ENCODE peak calls at places on chromosome 2, in eight cellular contexts. Q, W, E, P, G, I, O and M are unnamed samples.

GRCh38 chr2:169895294-169895985 is 68.2 kb downstream of the UBR3 start:
- DNase-seq in Q (no peak), W (no peak), E (no peak), P (no peak), G (no peak), I (no peak), O (no peak), M (no peak)

GRCh38 chr2:10325278-10326145 is 22.8 kb downstream of the HPCAL1 start:
- DNase-seq in Q (no peak), W (no peak), E (no peak), P (no peak), G (no peak), I (no peak), O (no peak), M (no peak)

GRCh38 chr2:7672027-7672684 is 754.9 kb downstream of the RNF144A start:
- DNase-seq in Q (no peak), W (no peak), E (peak; percentile 54), P (peak; percentile 73), G (no peak), I (peak; percentile 38), O (no peak), M (peak; percentile 26)

GRCh38 chr2:152537252-152537651 is 180.0 kb downstream of the PRPF40A start:
- DNase-seq in Q (no peak), W (no peak), E (no peak), P (no peak), G (no peak), I (no peak), O (no peak), M (no peak)

GRCh38 chr2:31467426-31467825 is 52.9 kb upstream of the XDH start:
- DNase-seq in Q (no peak), W (no peak), E (no peak), P (no peak), G (no peak), I (no peak), O (no peak), M (no peak)

GRCh38 chr2:46296840-46297545 is at the start of gene EPAS1:
- DNase-seq in Q (peak; percentile 86), W (peak; percentile 98), E (no peak), P (peak; percentile 92), G (peak; percentile 95), I (peak; percentile 82), O (peak; percentile 94), M (peak; percentile 89)

GRCh38 chr2:18062892-18063291 is 184.4 kb downstream of the KCNS3 start:
- DNase-seq in Q (no peak), W (no peak), E (no peak), P (no peak), G (no peak), I (no peak), O (no peak), M (no peak)

GRCh38 chr2:166074430-166074829 is 53.4 kb downstream of the SCN1A start:
- DNase-seq in Q (no peak), W (no peak), E (no peak), P (no peak), G (no peak), I (no peak), O (no peak), M (no peak)

GRCh38 chr2:230552181-230552580 is 136.2 kb downstream of the SP100 start:
- DNase-seq in Q (no peak), W (no peak), E (no peak), P (no peak), G (no peak), I (no peak), O (no peak), M (no peak)

GRCh38 chr2:60553992-60554648 is 666 bp upstream of the BCL11A start:
- DNase-seq in Q (no peak), W (peak; percentile 58), E (no peak), P (no peak), G (peak; percentile 39), I (peak; percentile 51), O (no peak), M (peak; percentile 58)

GRCh38 chr2:189582140-189582825 is 1.7 kb upstream of the SLC40A1 start:
- DNase-seq in Q (no peak), W (no peak), E (no peak), P (no peak), G (no peak), I (no peak), O (no peak), M (no peak)

GRCh38 chr2:209642146-209642815 is 129.4 kb upstream of the UNC80 start:
- DNase-seq in Q (no peak), W (no peak), E (no peak), P (no peak), G (no peak), I (no peak), O (no peak), M (no peak)

GRCh38 chr2:239756392-239757153 is 268.6 kb downstream of the NDUFA10 start:
- DNase-seq in Q (no peak), W (no peak), E (no peak), P (no peak), G (no peak), I (no peak), O (no peak), M (no peak)

GRCh38 chr2:189835855-189836558 is 51.8 kb downstream of the PMS1 start:
- DNase-seq in Q (no peak), W (no peak), E (no peak), P (no peak), G (no peak), I (no peak), O (no peak), M (no peak)

GRCh38 chr2:95352291-95353054 is 50.0 kb upstream of the FAHD2A start:
- DNase-seq in Q (no peak), W (no peak), E (no peak), P (peak; percentile 9), G (peak; percentile 21), I (no peak), O (peak; percentile 8), M (peak; percentile 9)

GRCh38 chr2:202780514-202781021 is 91.0 kb downstream of the ICA1L start:
- DNase-seq in Q (no peak), W (no peak), E (peak; percentile 64), P (no peak), G (no peak), I (no peak), O (no peak), M (no peak)

GRCh38 chr2:190767821-190768220 is 112.8 kb upstream of the GLS start:
- DNase-seq in Q (no peak), W (no peak), E (no peak), P (no peak), G (no peak), I (no peak), O (no peak), M (no peak)

DNA sequence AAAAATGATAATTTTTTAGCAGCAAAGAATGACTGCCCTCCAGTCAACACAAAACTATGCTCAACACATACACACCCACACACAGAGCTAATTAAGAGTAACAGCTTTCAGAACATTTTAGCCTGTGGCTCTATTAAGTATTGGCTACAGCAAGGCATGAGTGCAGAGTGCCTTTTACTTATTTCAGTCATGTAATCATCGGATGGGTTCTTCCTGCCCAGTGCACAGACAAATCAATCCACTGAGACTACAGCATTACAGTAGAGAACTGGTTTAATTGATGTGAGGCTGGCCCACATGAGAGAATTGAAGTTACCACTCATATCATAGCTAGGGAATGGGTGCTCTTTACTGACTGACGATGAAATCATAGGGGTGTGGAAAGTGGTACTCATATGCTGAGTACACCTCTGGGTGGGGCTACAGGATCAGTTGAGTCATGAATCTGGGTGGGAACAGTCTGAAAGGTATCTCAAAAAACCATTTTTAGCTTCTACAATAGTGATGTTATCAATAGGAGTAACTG is 241.0 kb downstream of the FSIP2 start:
- DNase-seq in Q (no peak), W (no peak), E (peak; percentile 57), P (no peak), G (no peak), I (no peak), O (no peak), M (no peak)
- TF ChIP-seq CTCF in Q (no peak), W (no peak), E (peak; percentile 32), P (no peak), G (no peak), I (no peak), O (no peak), M (no peak)

DNA sequence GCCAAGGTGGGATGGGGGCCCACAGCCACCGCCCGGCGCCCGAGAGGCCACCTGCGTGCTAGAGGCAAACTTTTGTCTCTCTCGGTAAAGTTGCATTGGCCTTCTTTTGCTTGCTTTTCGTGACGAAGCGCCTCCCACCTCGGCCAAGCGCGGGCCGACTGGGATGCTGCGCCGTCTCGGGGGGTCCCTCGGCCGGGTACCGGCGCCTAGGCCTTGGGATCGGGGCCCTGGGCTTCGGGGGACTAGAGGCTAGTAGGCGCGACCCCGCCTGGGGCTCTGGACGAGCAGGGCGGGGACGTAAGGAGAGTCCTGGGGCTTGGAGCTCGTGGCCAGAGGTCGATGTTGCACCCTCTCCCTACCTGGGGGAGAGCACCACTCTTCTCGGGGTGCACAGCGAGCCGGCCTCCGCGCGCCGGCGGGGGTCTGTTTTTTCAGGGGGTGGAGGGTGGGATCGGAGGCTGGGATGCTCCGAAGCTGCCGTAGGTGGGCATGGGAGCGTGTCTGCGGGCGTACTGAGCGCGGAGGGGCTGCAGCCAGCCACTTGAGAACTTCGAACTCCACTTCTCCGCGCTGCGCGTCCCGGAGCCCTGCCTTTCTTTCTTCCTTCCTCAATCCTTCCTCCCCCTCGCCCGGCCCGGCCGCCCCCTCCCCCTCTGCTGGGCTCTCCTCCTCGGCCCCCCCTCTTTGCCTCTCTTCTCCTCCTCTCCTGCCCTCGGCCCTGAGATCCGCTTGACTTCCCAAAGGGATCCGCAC is 710 bp downstream of the GLI2 start:
- DNase-seq in Q (no peak), W (no peak), E (no peak), P (peak; percentile 25), G (peak; percentile 81), I (no peak), O (peak; percentile 63), M (no peak)
- TF ChIP-seq POLR2A in Q (no peak), W (no peak), E (no peak), P (no peak), G (no peak), I (no peak), O (no peak), M (no peak)

DNA sequence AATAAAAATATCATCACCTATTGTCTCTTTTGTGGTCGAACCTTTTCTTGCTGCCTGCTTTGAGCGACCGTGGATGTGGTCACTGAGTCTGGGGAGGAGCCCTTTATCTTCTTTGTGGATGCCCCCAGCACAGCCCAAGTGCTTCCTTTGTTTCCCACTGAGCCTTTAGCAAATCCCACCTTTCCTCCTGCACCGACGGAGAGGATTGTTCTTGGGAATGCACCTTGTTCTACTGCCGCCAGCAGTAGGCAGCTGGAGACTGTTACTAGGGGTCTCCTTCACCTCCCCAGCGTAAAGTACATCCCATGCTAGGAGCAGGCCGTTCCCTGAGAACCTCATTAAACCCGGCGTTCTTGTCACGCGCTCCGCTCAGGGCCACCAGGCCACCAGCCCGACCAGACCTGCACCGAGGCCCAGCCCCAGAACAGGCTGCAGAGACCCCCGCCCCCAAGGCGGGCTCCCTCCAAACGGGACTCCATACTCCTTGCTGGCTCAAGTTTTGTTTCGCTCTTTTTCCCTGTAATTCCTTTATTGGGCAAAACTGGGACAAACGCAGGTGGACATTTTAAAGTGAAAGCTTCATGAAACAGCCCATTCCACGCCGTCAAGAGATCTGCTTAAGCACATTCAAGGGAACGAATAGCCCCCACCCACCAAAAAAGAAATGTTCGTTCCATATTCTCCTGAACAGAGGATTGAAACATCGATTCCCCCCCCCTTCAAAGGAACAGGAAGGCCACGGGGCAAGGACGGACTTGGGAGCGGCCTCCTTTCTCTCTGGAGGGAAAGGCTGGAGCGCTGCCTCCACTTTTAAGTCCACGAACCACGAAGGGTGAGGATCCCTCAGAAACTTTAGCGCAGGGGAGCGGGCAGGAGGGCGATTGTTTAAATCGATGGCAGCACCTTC is 1.1 kb upstream of the MAT2A start:
- DNase-seq in Q (peak; percentile 64), W (peak; percentile 68), E (no peak), P (peak; percentile 57), G (peak; percentile 73), I (peak; percentile 46), O (peak; percentile 65), M (peak; percentile 67)
- TF ChIP-seq CTCF in Q (no peak), W (no peak), E (no peak), P (no peak), G (no peak), I (no peak), O (no peak), M (no peak)

GRCh38 chr2:145689277-145689676 is 1169.4 kb upstream of the ZEB2 start:
- DNase-seq in Q (no peak), W (no peak), E (no peak), P (no peak), G (no peak), I (no peak), O (no peak), M (no peak)
- TF ChIP-seq POLR2A in Q (no peak), W (no peak), E (no peak), P (no peak), G (no peak), I (no peak), O (no peak), M (no peak)